ENCODE peak calls at places on chromosomes 13 and 19, in six cellular contexts. Q, S, C, Z, I and T are unnamed samples.

GRCh38 chr13:93862259-93862658 is 617.2 kb downstream of the DCT start:
- DNase-seq in Q (peak; percentile 44), S (no peak), C (peak; percentile 60), Z (no peak), I (no peak), T (no peak)

GRCh38 chr19:44803442-44804428 is 5.2 kb upstream of the BCAM start:
- DNase-seq in Q (no peak), S (no peak), C (no peak), Z (no peak), I (no peak), T (no peak)

GRCh38 chr13:37657134-37657533 is 58.6 kb upstream of the POSTN start:
- DNase-seq in Q (peak; percentile 27), S (no peak), C (peak; percentile 71), Z (no peak), I (no peak), T (no peak)

GRCh38 chr13:76886292-76887061 is at the start of gene KCTD12:
- DNase-seq in Q (peak; percentile 86), S (peak; percentile 19), C (peak; percentile 73), Z (peak; percentile 73), I (peak; percentile 80), T (peak; percentile 84)

GRCh38 chr19:3818479-3818878 is 32.3 kb upstream of the MATK start:
- DNase-seq in Q (peak; percentile 5), S (no peak), C (peak; percentile 31), Z (no peak), I (no peak), T (no peak)

GRCh38 chr19:6047741-6048231 is 62.5 kb downstream of the RFX2 start:
- DNase-seq in Q (peak; percentile 65), S (no peak), C (peak; percentile 52), Z (peak; percentile 75), I (peak; percentile 42), T (peak; percentile 83)

GRCh38 chr13:107838592-107839161 is 376.7 kb downstream of the LIG4 start:
- DNase-seq in Q (no peak), S (no peak), C (no peak), Z (no peak), I (no peak), T (peak; percentile 38)

GRCh38 chr13:49213539-49213938 is 6.6 kb upstream of the MLNR start:
- DNase-seq in Q (no peak), S (no peak), C (no peak), Z (no peak), I (no peak), T (no peak)

GRCh38 chr13:34523401-34523800 is 418.7 kb upstream of the NBEA start:
- DNase-seq in Q (peak; percentile 7), S (no peak), C (no peak), Z (no peak), I (no peak), T (no peak)

GRCh38 chr19:23381114-23381513 is 14.2 kb downstream of the ZNF91 start:
- DNase-seq in Q (no peak), S (no peak), C (no peak), Z (no peak), I (no peak), T (no peak)

GRCh38 chr19:19591133-19591825 is 27.2 kb downstream of the PBX4 start:
- DNase-seq in Q (peak; percentile 99), S (peak; percentile 39), C (peak; percentile 99), Z (peak; percentile 50), I (no peak), T (peak; percentile 78)

GRCh38 chr13:72504026-72504925 is 223.2 kb downstream of the MZT1 start:
- DNase-seq in Q (no peak), S (no peak), C (no peak), Z (no peak), I (no peak), T (no peak)

GRCh38 chr13:38348890-38349289 is 761 bp upstream of the UFM1 start:
- DNase-seq in Q (peak; percentile 60), S (no peak), C (peak; percentile 40), Z (no peak), I (peak; percentile 11), T (peak; percentile 37)

GRCh38 chr13:55727683-55728082 is 1413.0 kb upstream of the PRR20A start:
- DNase-seq in Q (no peak), S (no peak), C (no peak), Z (no peak), I (no peak), T (no peak)
- H2BK15ac ChIP-seq in Q (no peak overlapping the region), S (no peak overlapping the region), C (no peak overlapping the region), Z (no peak overlapping the region), I (no peak overlapping the region), T (no peak overlapping the region)

GRCh38 chr19:53594811-53595509 is 36.8 kb upstream of the DPRX start:
- DNase-seq in Q (no peak), S (peak; percentile 95), C (no peak), Z (peak; percentile 98), I (no peak), T (peak; percentile 87)
- H2BK120ac ChIP-seq in Q (no peak overlapping the region), S (peak overlapping the region; percentile 100), C (no peak overlapping the region), Z (peak overlapping the region; percentile 2), I (no peak overlapping the region), T (peak overlapping the region; percentile 48)

GRCh38 chr19:48418317-48419064 is 25.0 kb downstream of the GRIN2D start:
- DNase-seq in Q (peak; percentile 59), S (no peak), C (peak; percentile 23), Z (peak; percentile 41), I (no peak), T (peak; percentile 68)
- H3K23ac ChIP-seq in Q (no peak overlapping the region), S (no peak overlapping the region), C (no peak overlapping the region), Z (no peak overlapping the region), I (peak overlapping the region; percentile 91), T (no peak overlapping the region)

DNA sequence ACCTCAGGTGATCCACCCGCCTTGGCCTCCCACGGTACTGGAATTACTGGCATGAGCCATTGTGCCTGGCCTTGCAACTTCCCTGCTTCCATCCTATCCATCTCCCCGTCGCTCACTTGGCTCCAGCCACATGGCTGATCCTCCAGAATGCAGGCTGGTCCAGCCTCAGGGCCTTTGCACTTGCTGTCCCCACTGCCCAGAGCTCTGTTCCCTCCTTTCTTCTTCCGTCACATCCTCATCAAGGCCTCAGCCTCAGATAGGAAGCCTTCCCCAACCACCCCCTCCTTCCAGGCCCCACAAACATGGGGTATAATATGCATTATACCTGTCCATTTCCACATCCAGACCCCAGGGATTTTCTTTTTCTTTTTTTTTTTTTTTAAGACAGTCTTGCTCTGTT is 16.2 kb downstream of the MAST3 start:
- DNase-seq in Q (no peak), S (no peak), C (no peak), Z (no peak), I (no peak), T (no peak)
- H2BK15ac ChIP-seq in Q (no peak overlapping the region), S (no peak overlapping the region), C (no peak overlapping the region), Z (no peak overlapping the region), I (peak overlapping the region; percentile 58), T (no peak overlapping the region)

DNA sequence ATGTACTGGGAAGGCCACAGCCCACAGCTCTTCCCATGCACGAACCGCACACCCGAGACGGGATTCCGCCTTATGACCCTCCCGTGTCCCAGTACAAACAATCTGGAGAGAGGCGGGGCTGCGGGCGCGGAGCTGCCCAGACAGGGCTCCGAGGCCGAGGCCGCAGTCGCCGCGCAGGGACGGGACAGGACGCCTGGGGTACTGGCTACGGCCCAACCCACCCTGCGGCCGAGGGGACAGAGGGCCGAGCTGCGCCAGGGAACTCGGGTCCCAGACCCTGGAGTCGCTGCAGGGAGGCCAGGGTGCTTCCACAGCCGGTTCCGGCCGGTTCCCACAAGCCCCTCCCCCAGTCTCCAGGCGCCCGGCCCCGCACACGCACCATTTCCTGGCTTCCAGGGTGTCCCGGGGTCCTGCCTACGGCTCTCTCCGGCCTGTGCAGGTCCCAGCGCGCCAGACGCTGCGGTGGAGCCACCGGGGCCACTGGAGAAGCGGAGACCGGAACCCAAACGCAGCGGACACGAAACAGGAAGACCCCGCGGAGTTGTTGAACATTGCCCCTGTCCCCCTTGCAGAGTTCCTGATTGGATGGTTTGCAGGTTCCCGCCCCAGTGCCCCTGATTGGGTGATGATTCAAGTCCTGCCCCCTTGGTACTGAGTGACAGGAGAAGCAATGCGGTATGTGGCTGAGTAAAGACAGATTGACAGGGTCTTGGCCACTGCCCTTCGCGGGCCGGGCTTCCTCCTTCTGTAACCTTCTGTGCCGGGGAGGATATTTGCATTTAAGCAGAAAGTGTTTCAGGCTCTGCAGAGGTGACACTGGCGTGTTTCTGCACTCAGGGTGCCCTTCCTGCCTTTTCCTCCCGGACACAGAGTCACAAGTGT is at the start of gene ZNF564:
- DNase-seq in Q (peak; percentile 99), S (peak; percentile 97), C (peak; percentile 98), Z (peak; percentile 99), I (peak; percentile 97), T (peak; percentile 100)
- H2BK120ac ChIP-seq in Q (peak within 1 kb of the TSS; percentile 97), S (no peak within 1 kb of the TSS), C (peak within 1 kb of the TSS; percentile 56), Z (no peak within 1 kb of the TSS), I (no peak within 1 kb of the TSS), T (no peak within 1 kb of the TSS)

DNA sequence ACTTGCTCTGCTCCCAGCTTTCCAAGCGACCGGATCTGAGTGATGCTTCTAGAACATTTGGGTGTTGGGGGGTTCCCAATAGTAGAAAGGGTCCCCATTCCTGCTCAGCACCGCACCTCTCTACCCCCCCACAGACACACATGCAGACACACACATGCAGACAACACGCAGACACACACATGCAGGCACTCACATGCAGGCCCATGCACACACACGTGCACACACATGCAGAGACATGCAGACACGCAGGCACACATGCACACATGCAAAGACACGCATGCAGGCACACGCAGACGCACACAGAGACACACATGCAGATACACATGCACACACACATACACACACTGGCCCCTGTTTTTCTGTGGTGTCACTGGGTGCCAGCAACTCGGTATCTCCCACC is 23.8 kb downstream of the ONECUT3 start:
- DNase-seq in Q (no peak), S (no peak), C (no peak), Z (peak; percentile 27), I (no peak), T (no peak)
- H3K23ac ChIP-seq in Q (no peak overlapping the region), S (no peak overlapping the region), C (no peak overlapping the region), Z (no peak overlapping the region), I (peak overlapping the region; percentile 97), T (no peak overlapping the region)